ENCODE peak calls at places on chromosomes 11 and 22, in four cellular contexts. D is SK-N-SH, A is WTC11, I is H1. H is an unnamed sample.

GRCh38 chr11:114684636-114685035 is 6.3 kb downstream of the NXPE2 start:
- DNase-seq in D (no peak), A (no peak), I (no peak), H (no peak)

GRCh38 chr11:111846063-111846462 is 25.3 kb downstream of the ALG9 start:
- DNase-seq in D (peak; percentile 6), A (no peak), I (no peak), H (no peak)

GRCh38 chr22:38177926-38178604 is 3.6 kb downstream of the PLA2G6 start:
- DNase-seq in D (no peak), A (no peak), I (no peak), H (no peak)

GRCh38 chr22:46563381-46564083 is 26.1 kb upstream of the CELSR1 start:
- DNase-seq in D (peak; percentile 85), A (peak; percentile 82), I (no peak), H (peak; percentile 81)

GRCh38 chr22:37904572-37905533 is 1.2 kb upstream of the MICALL1 start:
- DNase-seq in D (peak; percentile 58), A (no peak), I (no peak), H (peak; percentile 77)

GRCh38 chr11:128905345-128906184 is 14.4 kb downstream of the KCNJ5 start:
- DNase-seq in D (peak; percentile 86), A (peak; percentile 69), I (no peak), H (peak; percentile 15)

GRCh38 chr22:23822101-23822671 is 16.6 kb downstream of the DERL3 start:
- DNase-seq in D (peak; percentile 47), A (no peak), I (no peak), H (no peak)

GRCh38 chr11:135002236-135002635 is 590.2 kb upstream of the B3GAT1 start:
- DNase-seq in D (no peak), A (no peak), I (no peak), H (no peak)

GRCh38 chr11:36730761-36731160 is 132.7 kb upstream of the RAG2 start:
- DNase-seq in D (no peak), A (no peak), I (no peak), H (no peak)

GRCh38 chr11:126165366-126166156 is 45.9 kb downstream of the RPUSD4 start:
- DNase-seq in D (no peak), A (no peak), I (no peak), H (no peak)

GRCh38 chr22:49962751-49963646 is 2.4 kb downstream of the PIM3 start:
- DNase-seq in D (no peak), A (peak; percentile 19), I (no peak), H (no peak)

GRCh38 chr11:8099291-8099899 is 18.4 kb downstream of the TUB start:
- DNase-seq in D (peak; percentile 69), A (peak; percentile 84), I (no peak), H (peak; percentile 63)

GRCh38 chr22:39727541-39727940 is 157.0 kb downstream of the CACNA1I start:
- DNase-seq in D (no peak), A (no peak), I (no peak), H (no peak)

GRCh38 chr11:111730031-111730430 is 36.2 kb downstream of the PPP2R1B start:
- DNase-seq in D (no peak), A (no peak), I (no peak), H (no peak)

GRCh38 chr11:36018967-36019596 is 75.2 kb downstream of the LDLRAD3 start:
- DNase-seq in D (peak; percentile 77), A (no peak), I (no peak), H (no peak)

GRCh38 chr22:45731798-45732495 is 60.3 kb downstream of the ATXN10 start:
- DNase-seq in D (no peak), A (no peak), I (no peak), H (no peak)

GRCh38 chr11:16346975-16347374 is 9.4 kb downstream of the SOX6 start:
- DNase-seq in D (no peak), A (no peak), I (no peak), H (no peak)

GRCh38 chr11:84825140-84825539 is 802.0 kb downstream of the DLG2 start:
- DNase-seq in D (no peak), A (no peak), I (no peak), H (no peak)

GRCh38 chr11:94746721-94747120 is 21.4 kb upstream of the AMOTL1 start:
- DNase-seq in D (no peak), A (no peak), I (no peak), H (no peak)

GRCh38 chr22:19884161-19884953 is 29.7 kb upstream of the GNB1L start:
- DNase-seq in D (peak; percentile 31), A (peak; percentile 8), I (no peak), H (no peak)

GRCh38 chr22:23521442-23522113 is 58.5 kb downstream of the IGLL1 start:
- DNase-seq in D (peak; percentile 97), A (peak; percentile 92), I (peak; percentile 44), H (peak; percentile 93)

GRCh38 chr11:19800714-19801519 is 88.3 kb downstream of the NAV2 start:
- DNase-seq in D (no peak), A (peak; percentile 49), I (no peak), H (no peak)

GRCh38 chr11:130344846-130345245 is 30.1 kb upstream of the ZBTB44 start:
- DNase-seq in D (no peak), A (no peak), I (no peak), H (no peak)

GRCh38 chr22:24768537-24769374 is 5.8 kb downstream of the PIWIL3 start:
- DNase-seq in D (peak; percentile 85), A (peak; percentile 72), I (no peak), H (peak; percentile 55)

GRCh38 chr22:36744413-36744765 is 31.5 kb downstream of the IFT27 start:
- DNase-seq in D (no peak), A (peak; percentile 6), I (no peak), H (no peak)

GRCh38 chr11:74844865-74845264 is 96.2 kb downstream of the RNF169 start:
- DNase-seq in D (no peak), A (no peak), I (no peak), H (no peak)

GRCh38 chr22:31488988-31489617 is 539 bp downstream of the EIF4ENIF1 start:
- DNase-seq in D (peak; percentile 84), A (peak; percentile 55), I (no peak), H (peak; percentile 30)

GRCh38 chr11:72224587-72225410 is at the start of gene INPPL1:
- DNase-seq in D (peak; percentile 67), A (peak; percentile 58), I (no peak), H (peak; percentile 62)

GRCh38 chr11:96012086-96012824 is 88.3 kb upstream of the MTMR2 start:
- DNase-seq in D (peak; percentile 59), A (no peak), I (no peak), H (peak; percentile 21)

GRCh38 chr11:65112551-65113360 is 1.1 kb downstream of the TM7SF2 start:
- DNase-seq in D (peak; percentile 85), A (peak; percentile 69), I (no peak), H (peak; percentile 64)

GRCh38 chr11:93329936-93330445 is 551 bp upstream of the DEUP1 start:
- DNase-seq in D (peak; percentile 29), A (peak; percentile 36), I (no peak), H (peak; percentile 46)

GRCh38 chr11:60161107-60161506 is 21.8 kb downstream of the MS4A6A start:
- DNase-seq in D (no peak), A (no peak), I (no peak), H (no peak)
- TF ChIP-seq TEAD4 in D (no peak), A (no peak), I (no peak), H (no peak)

GRCh38 chr11:59758638-59759037 is 3.5 kb downstream of the STX3 start:
- DNase-seq in D (no peak), A (no peak), I (no peak), H (no peak)

GRCh38 chr11:59756496-59756840 is 1.3 kb downstream of the STX3 start:
- DNase-seq in D (no peak), A (no peak), I (no peak), H (no peak)

GRCh38 chr11:59755701-59756495 is 722 bp downstream of the STX3 start:
- DNase-seq in D (peak; percentile 62), A (peak; percentile 57), I (no peak), H (peak; percentile 79)

GRCh38 chr11:59754859-59755700 is at the start of gene STX3:
- DNase-seq in D (peak; percentile 84), A (peak; percentile 78), I (no peak), H (peak; percentile 85)

DNA sequence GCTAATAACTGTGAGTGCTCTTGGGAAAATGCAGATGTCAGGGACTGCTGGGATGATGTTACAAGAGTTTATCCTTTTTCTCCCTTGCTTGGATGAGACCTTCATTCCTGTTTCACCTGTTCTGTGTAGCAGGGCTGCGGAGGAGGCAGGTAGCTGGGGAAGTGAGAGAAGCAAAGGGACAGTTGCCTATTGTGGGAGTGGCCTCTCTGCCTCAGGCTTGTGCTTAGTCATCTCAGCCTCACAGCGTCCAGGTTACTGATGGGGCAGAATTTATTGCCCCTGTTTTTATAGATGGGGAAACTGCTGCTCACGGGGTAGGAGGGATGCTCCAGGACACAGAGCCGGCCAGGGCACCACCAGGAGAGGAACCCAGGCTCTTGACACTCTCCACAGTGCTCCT is 1.7 kb downstream of the STX3 start:
- DNase-seq in D (no peak), A (no peak), I (no peak), H (peak; percentile 64)
- TF ChIP-seq TEAD4 in D (no peak), A (no peak), I (no peak), H (no peak)

GRCh38 chr11:29527391-29527936 is 489.4 kb downstream of the KCNA4 start:
- DNase-seq in D (no peak), A (no peak), I (no peak), H (no peak)
- TF ChIP-seq TEAD4 in D (no peak), A (no peak), I (no peak), H (no peak)

GRCh38 chr11:34316347-34317037 is 41.3 kb downstream of the ABTB2 start:
- DNase-seq in D (no peak), A (no peak), I (no peak), H (no peak)
- TF ChIP-seq TEAD4 in D (no peak), A (no peak), I (no peak), H (no peak)